ENCODE peak calls at places on chromosome 4, in six cellular contexts. G, L, R, X, V and D are unnamed samples.

GRCh38 chr4:54440394-54441223 is 211.5 kb downstream of the PDGFRA start:
- DNase-seq in V (peak), G (no peak), X (peak), R (no peak), L (peak), D (no peak)

GRCh38 chr4:17155486-17155885 is 257.0 kb upstream of the LDB2 start:
- DNase-seq in G (no peak), V (no peak), R (no peak), L (peak), X (no peak), D (no peak)

GRCh38 chr4:105765690-105766407 is 57.3 kb downstream of the GSTCD start:
- DNase-seq in R (no peak), X (no peak), V (peak), G (no peak), L (peak), D (no peak)

GRCh38 chr4:86152454-86152853 is 207.4 kb downstream of the MAPK10 start:
- DNase-seq in L (no peak), R (no peak), V (no peak), G (no peak), X (no peak), D (no peak)

GRCh38 chr4:189069782-189070181 is 870.9 kb upstream of the FRG1 start:
- DNase-seq in G (no peak), V (no peak), X (no peak), L (no peak), R (no peak), D (no peak)

GRCh38 chr4:10640535-10641159 is 43.9 kb downstream of the CLNK start:
- DNase-seq in V (no peak), X (no peak), R (no peak), L (peak), G (no peak), D (peak)

GRCh38 chr4:146367347-146367746 is 153.0 kb downstream of the REELD1 start:
- DNase-seq in V (no peak), R (no peak), L (no peak), X (no peak), G (no peak), D (no peak)

GRCh38 chr4:101952985-101953384 is 162.5 kb downstream of the BANK1 start:
- DNase-seq in R (no peak), X (no peak), V (no peak), G (no peak), L (no peak), D (no peak)

GRCh38 chr4:15232725-15233597 is 194.9 kb upstream of the C1QTNF7 start:
- DNase-seq in R (no peak), G (no peak), L (peak), X (no peak), V (no peak), D (no peak)

GRCh38 chr4:4852591-4853362 is 6.7 kb upstream of the MSX1 start:
- DNase-seq in R (peak), L (peak), V (no peak), X (peak), G (no peak), D (peak)

GRCh38 chr4:98345838-98346237 is 84.7 kb downstream of the RAP1GDS1 start:
- DNase-seq in R (no peak), X (no peak), G (no peak), V (no peak), L (no peak), D (no peak)

GRCh38 chr4:189202869-189203271 is 737.8 kb upstream of the FRG1 start:
- DNase-seq in R (no peak), L (no peak), V (no peak), G (no peak), X (no peak), D (no peak)

GRCh38 chr4:143133966-143134365 is 50.8 kb upstream of the USP38 start:
- DNase-seq in X (no peak), G (no peak), V (no peak), L (no peak), R (no peak), D (no peak)

GRCh38 chr4:182600093-182600492 is 317.1 kb downstream of the DCTD start:
- DNase-seq in R (no peak), G (no peak), V (no peak), X (peak), L (no peak), D (no peak)

GRCh38 chr4:138450546-138450945 is 208.4 kb upstream of the SLC7A11 start:
- DNase-seq in L (no peak), X (no peak), V (no peak), G (no peak), R (no peak), D (no peak)

GRCh38 chr4:127134490-127134889 is 498.3 kb upstream of the INTU start:
- DNase-seq in X (no peak), G (no peak), R (no peak), L (no peak), V (no peak), D (no peak)

GRCh38 chr4:62517721-62518120 is 1317.6 kb downstream of the ADGRL3 start:
- DNase-seq in X (no peak), G (no peak), R (no peak), L (peak), V (no peak), D (no peak)

GRCh38 chr4:7206856-7207567 is 14.7 kb downstream of the SORCS2 start:
- DNase-seq in V (peak), G (peak), X (no peak), L (peak), R (peak), D (peak)

GRCh38 chr4:5030927-5031326 is 11.7 kb upstream of the CYTL1 start:
- DNase-seq in X (no peak), L (no peak), R (no peak), V (no peak), G (no peak), D (no peak)

GRCh38 chr4:73822389-73822788 is 14.1 kb upstream of the CXCL6 start:
- DNase-seq in G (no peak), L (no peak), V (no peak), X (no peak), R (no peak), D (no peak)

GRCh38 chr4:3522651-3523050 is 9.6 kb downstream of the LRPAP1 start:
- DNase-seq in G (peak), V (no peak), L (no peak), R (peak), X (no peak), D (peak)

GRCh38 chr4:42562016-42562415 is 94.9 kb downstream of the ATP8A1 start:
- DNase-seq in G (no peak), L (no peak), V (no peak), R (no peak), X (no peak), D (peak)

GRCh38 chr4:141346144-141346543 is 125.4 kb downstream of the ZNF330 start:
- DNase-seq in X (peak), L (peak), V (peak), R (no peak), G (no peak), D (no peak)

GRCh38 chr4:6229095-6229494 is 28.7 kb upstream of the JAKMIP1 start:
- DNase-seq in V (no peak), R (no peak), X (peak), L (no peak), G (peak), D (no peak)

GRCh38 chr4:138398297-138398696 is 156.1 kb upstream of the SLC7A11 start:
- DNase-seq in L (peak), V (no peak), G (no peak), R (no peak), X (peak), D (no peak)

GRCh38 chr4:77076889-77077635 is 1.3 kb upstream of the CCNI start:
- DNase-seq in V (peak), L (no peak), R (no peak), G (no peak), X (no peak), D (no peak)